ENCODE peak calls at places on chromosomes 5 and 9, in five cellular contexts. O is cardiac fibroblast; N is fibroblast of lung; X is heart left ventricle; Y is CD8-positive, alpha-beta T cell. T is an unnamed sample.

GRCh38 chr5:154829181-154829588 is 21.2 kb downstream of the FAXDC2 start:
- DNase-seq in O (no peak), X (no peak), Y (no peak), N (no peak), T (no peak)

GRCh38 chr5:61370496-61370895 is 38.4 kb downstream of the ZSWIM6 start:
- DNase-seq in N (no peak), Y (no peak), O (no peak), X (no peak), T (no peak)

GRCh38 chr5:111308951-111309350 is 84.8 kb downstream of the CAMK4 start:
- DNase-seq in X (no peak), O (no peak), N (no peak), Y (no peak), T (no peak)

GRCh38 chr9:12916037-12916436 is 141.2 kb downstream of the LURAP1L start:
- DNase-seq in X (no peak), Y (no peak), O (peak), N (peak), T (peak)

GRCh38 chr5:71703941-71704340 is 15.1 kb upstream of the CARTPT start:
- DNase-seq in X (no peak), N (no peak), Y (no peak), O (no peak), T (no peak)

GRCh38 chr5:173815571-173815970 is 72.6 kb upstream of the CPEB4 start:
- DNase-seq in Y (no peak), O (no peak), N (no peak), X (no peak), T (no peak)

GRCh38 chr5:142320851-142321560 is 3.8 kb downstream of the SPRY4 start:
- DNase-seq in X (no peak), Y (no peak), N (peak), O (peak), T (peak)

GRCh38 chr5:124460666-124461065 is 285.8 kb downstream of the ZNF608 start:
- DNase-seq in N (no peak), X (no peak), O (no peak), Y (no peak), T (peak)

GRCh38 chr5:41763537-41763936 is 106.7 kb downstream of the OXCT1 start:
- DNase-seq in X (no peak), Y (no peak), N (no peak), O (no peak), T (peak)

GRCh38 chr5:103546858-103547257 is 15.7 kb downstream of the NUDT12 start:
- DNase-seq in O (no peak), N (no peak), X (no peak), Y (no peak), T (no peak)

GRCh38 chr5:106312360-106312759 is 1358.4 kb downstream of the EFNA5 start:
- DNase-seq in Y (no peak), O (peak), X (no peak), N (no peak), T (peak)

GRCh38 chr9:18720691-18721090 is 246.7 kb downstream of the ADAMTSL1 start:
- DNase-seq in Y (no peak), O (no peak), X (no peak), N (no peak), T (peak)

GRCh38 chr9:14399736-14400657 is 86.1 kb upstream of the NFIB start:
- DNase-seq in X (no peak), O (peak), Y (no peak), N (peak), T (no peak)

DNA sequence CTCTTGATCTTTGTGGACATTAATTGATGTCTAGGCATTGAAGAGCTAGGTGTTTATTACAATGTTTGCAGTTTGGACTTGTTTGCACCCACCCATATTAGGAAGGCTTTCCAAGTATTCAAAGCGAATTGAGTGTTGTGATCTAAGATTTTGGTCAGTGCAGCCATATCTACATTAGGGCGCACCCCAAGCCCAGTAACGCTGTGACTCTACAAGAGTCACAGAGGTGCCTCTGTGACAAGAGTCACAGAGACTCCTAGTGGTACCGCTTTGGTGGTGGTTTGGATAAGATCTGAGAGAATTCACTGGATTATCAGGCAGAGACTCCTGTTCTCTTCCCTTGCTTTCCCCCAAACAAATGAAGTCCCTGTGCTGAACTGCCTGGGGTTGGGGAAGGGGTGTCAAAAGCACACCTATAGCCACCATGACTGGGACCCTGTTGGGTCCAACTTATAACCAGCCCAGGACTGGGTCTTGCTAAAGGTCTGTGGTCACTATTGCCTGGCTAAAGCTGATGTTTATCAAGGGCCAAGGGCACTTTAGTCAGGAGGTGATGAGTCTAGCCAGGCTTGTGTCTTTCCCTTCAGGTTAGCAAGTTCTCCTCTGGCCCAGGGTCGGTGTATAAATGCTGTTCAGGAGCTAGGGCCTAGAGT is 114.1 kb upstream of the RIOK2 start:
- DNase-seq in N (peak), X (no peak), Y (no peak), O (peak), T (peak)
- TF ChIP-seq CTCF in N (peak), X (peak), Y (no peak), O (peak), T (peak)

DNA sequence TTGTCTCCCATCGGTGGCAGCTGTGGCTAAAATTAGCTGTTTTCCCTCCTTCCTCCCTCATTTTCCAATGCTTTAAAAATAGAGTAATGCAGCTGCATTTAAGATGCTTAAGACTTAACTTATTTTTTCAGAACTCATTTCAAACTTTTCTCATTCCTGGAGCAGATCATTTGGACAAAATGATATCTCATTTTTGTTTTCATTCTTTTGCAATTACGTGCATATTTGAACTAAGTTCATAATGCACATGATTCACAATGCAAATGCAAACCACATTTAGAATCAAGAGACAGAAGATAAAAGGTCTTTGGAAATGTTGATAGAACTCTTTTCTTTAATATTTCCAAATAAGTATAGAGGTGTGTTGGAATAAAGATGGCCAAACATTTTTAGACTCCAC is 14.7 kb downstream of the HSPB3 start:
- DNase-seq in O (peak), X (no peak), Y (no peak), N (peak), T (peak)
- H3K4me3 ChIP-seq in O (no peak), X (peak), Y (no peak), N (peak), T (peak)

DNA sequence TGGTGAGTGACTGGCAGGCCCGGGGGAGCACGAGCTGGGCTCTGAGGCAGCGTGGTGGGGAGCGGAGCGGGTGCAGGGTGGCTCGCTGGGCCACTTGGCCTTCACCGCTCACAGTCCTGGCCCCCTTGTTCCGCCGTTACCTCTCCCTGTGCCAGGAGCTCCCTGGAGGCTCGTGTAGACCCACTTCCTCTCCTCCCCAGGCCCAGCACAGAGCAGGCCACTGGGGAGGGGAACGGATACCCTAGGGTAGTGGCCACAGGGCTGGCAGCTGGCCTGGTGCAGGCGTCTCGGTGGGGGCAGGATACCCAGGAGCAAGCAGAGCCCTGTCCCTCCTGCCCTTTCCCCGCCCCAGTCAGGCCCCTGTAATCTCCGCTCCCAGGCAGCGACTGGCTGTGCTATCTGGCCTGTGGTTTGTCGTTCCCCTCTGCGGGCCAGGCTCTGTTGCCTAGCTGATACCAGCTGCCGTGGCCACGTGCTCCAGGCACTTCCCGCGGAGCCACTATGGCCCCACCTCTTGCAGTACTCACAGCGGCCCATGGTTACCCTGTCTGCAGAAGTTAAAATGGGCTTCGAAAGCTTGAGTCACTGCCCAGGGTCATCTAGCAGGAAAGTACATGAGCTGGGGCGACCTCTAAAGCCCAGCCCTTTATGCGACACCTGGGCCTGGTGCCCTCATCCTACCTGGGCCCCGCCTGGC is 11.6 kb upstream of the DOLPP1 start:
- DNase-seq in X (peak), Y (peak), N (no peak), O (peak), T (no peak)
- TF ChIP-seq CTCF in X (peak), Y (no peak), N (no peak), O (no peak), T (no peak)

GRCh38 chr9:126705311-126705766 is 91.6 kb downstream of the LMX1B start:
- DNase-seq in Y (peak), O (peak), N (peak), X (peak), T (peak)
- H3K4me3 ChIP-seq in Y (peak), O (peak), N (peak), X (no peak), T (peak)

GRCh38 chr5:4203146-4203545 is 607.5 kb downstream of the IRX1 start:
- DNase-seq in O (no peak), Y (no peak), N (no peak), X (no peak), T (no peak)
- TF ChIP-seq CTCF in O (no peak), Y (no peak), N (no peak), X (no peak), T (no peak)

GRCh38 chr9:37079370-37080164 is 40.8 kb upstream of the ZCCHC7 start:
- DNase-seq in N (peak), X (peak), Y (peak), O (peak), T (peak)
- H3K4me3 ChIP-seq in N (peak), X (peak), Y (peak), O (peak), T (peak)

GRCh38 chr9:136085815-136086212 is 9.3 kb downstream of the NACC2 start:
- DNase-seq in Y (peak), X (peak), N (no peak), O (no peak), T (no peak)

GRCh38 chr9:136083558-136084190 is 11.4 kb downstream of the NACC2 start:
- DNase-seq in O (no peak), N (no peak), Y (peak), X (peak), T (no peak)

GRCh38 chr9:136086213-136086881 is 8.7 kb downstream of the NACC2 start:
- DNase-seq in N (no peak), X (peak), Y (peak), O (no peak), T (no peak)

GRCh38 chr9:136082496-136083361 is 12.4 kb downstream of the NACC2 start:
- DNase-seq in N (no peak), Y (peak), X (peak), O (no peak), T (no peak)

DNA sequence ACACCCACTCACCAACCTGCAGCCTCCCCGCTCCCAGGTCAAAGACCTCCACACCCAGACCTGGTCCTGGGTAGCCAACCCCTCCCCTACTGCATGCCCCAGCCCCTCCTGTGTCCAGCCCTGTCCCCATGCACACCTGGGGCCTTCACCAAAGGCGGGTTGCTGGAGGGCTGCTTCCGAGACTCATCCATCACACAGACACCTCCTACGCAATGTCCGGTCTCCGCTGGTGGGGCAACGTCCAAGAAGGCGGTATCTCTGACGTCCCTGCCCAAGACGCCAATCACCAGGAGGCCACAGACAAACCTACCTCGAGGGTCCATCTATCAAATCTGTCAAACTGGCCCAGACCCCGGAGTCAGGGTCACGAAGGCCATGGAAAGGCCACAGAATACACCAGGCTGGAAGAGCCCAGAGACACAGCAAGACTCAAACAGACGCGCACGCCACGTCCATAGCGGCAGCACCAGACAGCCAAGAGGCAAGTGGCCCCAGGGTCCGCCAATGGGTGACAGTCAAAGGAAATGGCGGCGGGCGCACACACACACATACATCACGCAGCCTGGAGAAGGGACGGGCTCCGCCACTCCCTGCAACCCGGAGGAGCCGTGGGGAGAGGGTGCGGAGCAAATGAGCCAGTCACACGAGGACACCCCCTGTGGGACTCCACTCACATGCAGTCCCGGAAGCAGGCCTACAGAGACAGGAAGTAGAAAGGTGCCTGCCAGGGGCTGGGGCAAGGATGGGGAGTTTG is 10.7 kb downstream of the NACC2 start:
- DNase-seq in O (no peak), N (no peak), Y (peak), X (peak), T (no peak)
- TF ChIP-seq CTCF in O (no peak), N (no peak), Y (no peak), X (no peak), T (no peak)

T was measured in foreskin fibroblast.